ENCODE peak calls at places on chromosomes 7 and 10, in six cellular contexts. B is stimulated activated CD8-positive, alpha-beta memory T cell treated with anti-CD3 and anti-CD28 coated beads, Interleukin-4, amount 100 ng/mL, for 24 hours; I is GM18507; J is activated T-helper 1 cell treated with anti-CD3 and anti-CD28 coated beads, Interleukin-2, amount 50 U/mL, for 16 hours; O is neuronal stem cell; E is coronary artery. S is an unnamed sample.

GRCh38 chr10:99930731-99931550 is 78.8 kb downstream of the DNMBP start:
- DNase-seq in J (no peak), B (no peak), O (no peak), E (no peak), I (no peak), S (no peak)

GRCh38 chr7:45592230-45592991 is 18.2 kb downstream of the ADCY1 start:
- DNase-seq in J (no peak), O (no peak), I (no peak), B (no peak), E (peak), S (no peak)

GRCh38 chr10:70523549-70523948 is 45.0 kb downstream of the PALD1 start:
- DNase-seq in E (no peak), B (no peak), O (no peak), J (no peak), I (no peak), S (no peak)

GRCh38 chr7:17584822-17585221 is 286.4 kb downstream of the AHR start:
- DNase-seq in E (no peak), B (no peak), O (no peak), I (no peak), J (no peak), S (no peak)

GRCh38 chr10:109992485-109992884 is 15.3 kb upstream of the ADD3 start:
- DNase-seq in J (no peak), E (no peak), I (no peak), B (no peak), O (no peak), S (no peak)

GRCh38 chr10:60170250-60170649 is 219.4 kb downstream of the ANK3 start:
- DNase-seq in I (no peak), O (no peak), E (no peak), J (no peak), B (no peak), S (no peak)

GRCh38 chr10:78248651-78249464 is 215.2 kb downstream of the RPS24 start:
- DNase-seq in E (no peak), O (no peak), B (no peak), J (no peak), I (no peak), S (no peak)

GRCh38 chr7:17099083-17099973 is 199.1 kb upstream of the AHR start:
- DNase-seq in J (no peak), B (no peak), I (no peak), E (no peak), O (no peak), S (no peak)

GRCh38 chr7:127983804-127984332 is 47.4 kb downstream of the LRRC4 start:
- DNase-seq in I (no peak), O (no peak), J (no peak), B (no peak), E (no peak), S (no peak)

GRCh38 chr7:7428806-7429205 is 106.9 kb downstream of the COL28A1 start:
- DNase-seq in J (no peak), I (no peak), E (no peak), B (no peak), O (no peak), S (no peak)

GRCh38 chr7:79823246-79823951 is 311.2 kb upstream of the GNAI1 start:
- DNase-seq in J (no peak), I (no peak), E (no peak), O (no peak), B (no peak), S (no peak)

GRCh38 chr7:44541028-44541869 is at the start of gene NPC1L1:
- DNase-seq in O (no peak), J (no peak), I (no peak), E (no peak), B (no peak), S (no peak)

GRCh38 chr10:114930320-114930719 is 7.7 kb upstream of the TRUB1 start:
- DNase-seq in J (no peak), E (no peak), B (no peak), I (no peak), O (no peak), S (no peak)

GRCh38 chr7:16918288-16918895 is 36.6 kb upstream of the AGR3 start:
- DNase-seq in B (no peak), E (no peak), I (no peak), O (peak), J (no peak), S (no peak)

S was measured in CD4-positive, alpha-beta T cell.